ENCODE peak calls at places on chromosomes 4 and X, in four cellular contexts. K is mesenchymal stem cell, L is IMR-90, A is prostate gland. Y is an unnamed sample.

GRCh38 chr4:64777286-64777685 is 368.0 kb upstream of the TECRL start:
- DNase-seq in K (no peak), L (no peak), A (no peak), Y (no peak)

GRCh38 chr4:182143086-182143821 is 99.9 kb upstream of the TENM3 start:
- DNase-seq in K (no peak), L (peak; percentile 29), A (no peak), Y (peak; percentile 21)

GRCh38 chr4:22473268-22473667 is 42.6 kb downstream of the ADGRA3 start:
- DNase-seq in K (peak; percentile 47), L (peak; percentile 75), A (no peak), Y (no peak)

GRCh38 chr4:124869978-124870495 is 157.5 kb upstream of the ANKRD50 start:
- DNase-seq in K (no peak), L (no peak), A (no peak), Y (no peak)

GRCh38 chr4:114911141-114911540 is 202.3 kb downstream of the NDST4 start:
- DNase-seq in K (no peak), L (no peak), A (no peak), Y (no peak)

GRCh38 chr4:152983221-152983620 is 47.1 kb downstream of the FHDC1 start:
- DNase-seq in K (no peak), L (no peak), A (no peak), Y (no peak)

GRCh38 chr4:166838975-166839614 is 395.2 kb downstream of the SPOCK3 start:
- DNase-seq in K (no peak), L (no peak), A (no peak), Y (no peak)

GRCh38 chrX:22314211-22314610 is 41.5 kb downstream of the CBLL2 start:
- DNase-seq in K (peak; percentile 1), L (no peak), A (no peak), Y (no peak)

GRCh38 chr4:5051692-5052423 is 578 bp downstream of the STK32B start:
- DNase-seq in K (peak; percentile 53), L (peak; percentile 35), A (no peak), Y (no peak)

GRCh38 chr4:112765317-112765989 is 128.5 kb downstream of the LARP7 start:
- DNase-seq in K (peak; percentile 49), L (peak; percentile 18), A (no peak), Y (no peak)

GRCh38 chr4:153955306-153955705 is 166.4 kb upstream of the SFRP2 start:
- DNase-seq in K (no peak), L (no peak), A (no peak), Y (no peak)

GRCh38 chrX:46750829-46751228 is 8.1 kb downstream of the SLC9A7 start:
- DNase-seq in K (no peak), L (no peak), A (no peak), Y (peak; percentile 32)

GRCh38 chr4:4640692-4641091 is 98.8 kb upstream of the STX18 start:
- DNase-seq in K (peak; percentile 24), L (no peak), A (no peak), Y (no peak)

GRCh38 chrX:112011376-112011775 is 71.2 kb downstream of the TRPC5 start:
- DNase-seq in K (no peak), L (no peak), A (no peak), Y (no peak)

GRCh38 chr4:89438102-89438831 is 130.7 kb upstream of the GPRIN3 start:
- DNase-seq in K (peak; percentile 67), L (peak; percentile 49), A (peak; percentile 9), Y (peak; percentile 60)

GRCh38 chr4:145779319-145779801 is 99.4 kb downstream of the C4orf51 start:
- DNase-seq in K (peak; percentile 41), L (no peak), A (no peak), Y (no peak)

GRCh38 chrX:40273356-40274050 is 175.7 kb upstream of the BCOR start:
- DNase-seq in K (peak; percentile 76), L (peak; percentile 35), A (no peak), Y (peak; percentile 82)

GRCh38 chr4:87506974-87507701 is 22.0 kb downstream of the SPARCL1 start:
- DNase-seq in K (peak; percentile 74), L (peak; percentile 85), A (no peak), Y (no peak)

GRCh38 chrX:115341421-115341820 is 51.9 kb downstream of the LUZP4 start:
- DNase-seq in K (no peak), L (no peak), A (no peak), Y (no peak)

GRCh38 chr4:113756005-113756410 is 5.5 kb downstream of the CAMK2D start:
- DNase-seq in K (peak; percentile 54), L (peak; percentile 70), A (no peak), Y (no peak)

GRCh38 chr4:67550491-67551256 is 5.4 kb upstream of the CENPC start:
- DNase-seq in K (no peak), L (no peak), A (no peak), Y (no peak)

GRCh38 chr4:67555447-67555846 is 3.1 kb upstream of the STAP1 start:
- DNase-seq in K (no peak), L (no peak), A (no peak), Y (no peak)

GRCh38 chr4:67558493-67558892 is at the start of gene STAP1:
- DNase-seq in K (no peak), L (no peak), A (no peak), Y (no peak)

GRCh38 chr4:67556426-67556825 is 2.1 kb upstream of the STAP1 start:
- DNase-seq in K (no peak), L (no peak), A (no peak), Y (no peak)
- H3K4me1 ChIP-seq in K (no peaks in the 10 kb centered on the region), L (no peaks in the 10 kb centered on the region), A (no peaks in the 10 kb centered on the region), Y (no peaks in the 10 kb centered on the region)

DNA sequence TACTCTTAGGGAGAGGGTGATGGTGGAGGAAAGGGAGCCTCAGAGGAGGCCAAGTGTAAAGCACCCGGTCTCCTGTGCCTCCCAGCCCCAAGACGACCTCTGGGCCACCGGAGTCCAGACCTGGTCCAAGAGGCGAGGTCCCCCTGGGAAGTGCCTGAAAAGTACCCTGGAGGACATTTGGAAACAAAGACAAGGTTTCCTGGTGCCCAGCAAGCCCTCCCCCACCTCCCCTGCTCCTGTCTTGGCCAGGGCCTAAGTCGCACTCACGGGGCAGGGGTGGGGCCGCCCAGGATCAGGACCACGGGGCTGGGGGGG is 532 bp upstream of the SH3BP2 start:
- DNase-seq in K (no peak), L (no peak), A (no peak), Y (no peak)
- H3K4me1 ChIP-seq in K (peaks cover 51% of the 10 kb centered on the region), L (peaks cover 32% of the 10 kb centered on the region), A (peaks cover 15% of the 10 kb centered on the region), Y (peaks cover 67% of the 10 kb centered on the region)

DNA sequence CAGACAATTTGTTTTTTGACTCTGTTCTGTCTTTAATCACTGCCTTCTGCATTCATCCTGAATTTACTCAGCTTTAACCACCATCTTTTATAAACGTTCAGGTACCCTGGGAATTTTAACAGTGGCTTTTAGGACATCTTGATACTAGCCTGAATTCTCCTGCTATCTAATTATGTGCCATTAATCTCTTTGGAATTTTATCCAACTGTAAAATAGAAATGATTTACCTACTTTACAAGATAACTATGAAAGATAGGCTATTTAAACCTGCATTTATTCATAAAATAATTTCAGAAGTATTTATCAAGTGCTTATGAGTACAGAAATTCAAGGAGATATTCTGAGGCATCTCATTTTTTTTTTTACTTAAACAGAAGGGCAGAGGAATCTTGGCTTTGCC is 146.5 kb upstream of the PLAC1 start:
- DNase-seq in K (no peak), L (no peak), A (no peak), Y (no peak)
- H3K4me1 ChIP-seq in K (peaks cover 5% of the 10 kb centered on the region), L (no peaks in the 10 kb centered on the region), A (no peaks in the 10 kb centered on the region), Y (no peaks in the 10 kb centered on the region)

GRCh38 chr4:102692474-102692873 is 68.3 kb downstream of the MANBA start:
- DNase-seq in K (peak; percentile 56), L (no peak), A (no peak), Y (no peak)
- H3K4me1 ChIP-seq in K (peaks cover 3% of the 10 kb centered on the region), L (peaks cover 11% of the 10 kb centered on the region), A (no peaks in the 10 kb centered on the region), Y (peaks cover 12% of the 10 kb centered on the region)

GRCh38 chr4:186342582-186342981 is 76.6 kb downstream of the F11 start:
- DNase-seq in K (no peak), L (no peak), A (no peak), Y (no peak)

GRCh38 chr4:186345184-186345583 is 79.2 kb downstream of the F11 start:
- DNase-seq in K (no peak), L (no peak), A (no peak), Y (no peak)

GRCh38 chr4:186351672-186352194 is 85.7 kb downstream of the F11 start:
- DNase-seq in K (no peak), L (no peak), A (no peak), Y (no peak)

GRCh38 chr4:186348433-186348832 is 82.4 kb downstream of the F11 start:
- DNase-seq in K (no peak), L (no peak), A (no peak), Y (no peak)

DNA sequence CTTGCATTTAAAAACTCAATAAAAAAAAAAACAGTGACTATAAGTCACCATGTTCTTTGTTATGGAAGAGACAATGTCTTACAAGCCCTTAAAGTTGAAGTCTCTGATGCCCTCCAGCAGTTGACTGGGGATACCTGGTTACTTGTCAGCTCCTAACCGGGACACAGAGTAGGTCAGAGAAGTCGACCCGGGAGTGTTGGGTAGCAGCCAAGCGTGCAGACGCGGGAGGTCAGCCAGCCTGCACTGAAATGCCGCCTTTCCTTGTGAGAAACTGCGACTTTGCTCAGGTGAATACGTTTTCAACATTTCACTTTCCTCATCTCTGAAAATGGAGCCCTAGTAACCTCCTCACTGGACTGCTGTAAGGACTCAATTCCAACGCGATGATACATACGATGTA is 81.8 kb downstream of the F11 start:
- DNase-seq in K (no peak), L (no peak), A (no peak), Y (no peak)
- H3K4me1 ChIP-seq in K (no peaks in the 10 kb centered on the region), L (no peaks in the 10 kb centered on the region), A (no peaks in the 10 kb centered on the region), Y (no peaks in the 10 kb centered on the region)

DNA sequence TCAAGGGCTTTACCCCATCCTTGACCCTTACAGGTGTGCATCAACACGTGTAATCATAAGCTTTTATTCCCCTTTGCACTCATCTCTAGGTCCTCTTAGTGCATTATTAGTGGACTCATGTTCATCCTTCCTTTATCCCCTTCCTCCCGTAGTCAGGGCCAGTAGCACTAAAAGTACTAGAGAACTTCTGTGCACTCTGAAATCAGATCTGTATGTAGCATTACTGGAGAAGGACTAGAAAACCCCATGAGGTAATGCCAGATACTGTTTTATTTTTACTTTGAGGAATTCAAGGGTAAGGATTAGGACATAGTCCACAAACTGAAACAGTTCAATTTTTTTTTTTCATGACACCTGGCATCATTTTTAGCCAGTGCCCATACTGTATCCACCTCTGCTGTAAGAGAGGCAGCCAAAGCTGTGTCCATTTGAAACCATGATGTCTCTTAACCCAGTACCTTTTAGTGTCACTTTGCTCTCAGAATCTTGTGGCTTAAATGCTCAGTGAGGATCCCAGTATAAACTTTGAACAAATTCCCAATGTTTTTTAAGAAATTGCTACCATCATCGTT is 134.7 kb downstream of the FNIP2 start:
- DNase-seq in K (no peak), L (no peak), A (no peak), Y (no peak)
- H3K4me1 ChIP-seq in K (peaks cover 12% of the 10 kb centered on the region), L (peaks cover 13% of the 10 kb centered on the region), A (no peaks in the 10 kb centered on the region), Y (no peaks in the 10 kb centered on the region)

GRCh38 chr4:102817021-102817605 is 10.2 kb downstream of the UBE2D3 start:
- DNase-seq in K (no peak), L (no peak), A (no peak), Y (no peak)
- H3K4me1 ChIP-seq in K (no peaks in the 10 kb centered on the region), L (peaks cover 2% of the 10 kb centered on the region), A (peaks cover 9% of the 10 kb centered on the region), Y (peaks cover 66% of the 10 kb centered on the region)

GRCh38 chr4:7207791-7208231 is 15.5 kb downstream of the SORCS2 start:
- DNase-seq in K (no peak), L (no peak), A (no peak), Y (no peak)
- H3K4me1 ChIP-seq in K (peaks cover 41% of the 10 kb centered on the region), L (peaks cover 28% of the 10 kb centered on the region), A (peaks cover 2% of the 10 kb centered on the region), Y (peaks cover 12% of the 10 kb centered on the region)

Y was measured in adrenal gland.